ENCODE peak calls at places on chromosomes 16 and 17, in six cellular contexts. One of them, this sample, is unnamed.

GRCh38 chr17:75487351-75488070 is 27.8 kb downstream of the CASKIN2 start:
- DNase-seq in NCI-H2081: no peak
- DNase-seq in fibroblast of pulmonary artery: peak; percentile 14
- DNase-seq in HTR-8/SVneo: no peak
- DNase-seq in colonic mucosa: peak; percentile 36
- DNase-seq in T1000: no peak
- DNase-seq in this sample: no peak

GRCh38 chr17:29346462-29346861 is 43.7 kb upstream of the TAOK1 start:
- DNase-seq in NCI-H2081: no peak
- DNase-seq in fibroblast of pulmonary artery: no peak
- DNase-seq in HTR-8/SVneo: no peak
- DNase-seq in colonic mucosa: no peak
- DNase-seq in T1000: no peak
- DNase-seq in this sample: no peak

GRCh38 chr17:29597361-29598172 is 4.6 kb downstream of the ANKRD13B start:
- DNase-seq in NCI-H2081: peak; percentile 2
- DNase-seq in fibroblast of pulmonary artery: no peak
- DNase-seq in HTR-8/SVneo: no peak
- DNase-seq in colonic mucosa: no peak
- DNase-seq in T1000: no peak
- DNase-seq in this sample: no peak

GRCh38 chr17:62948370-62948769 is 17.7 kb upstream of the TANC2 start:
- DNase-seq in NCI-H2081: no peak
- DNase-seq in fibroblast of pulmonary artery: no peak
- DNase-seq in HTR-8/SVneo: no peak
- DNase-seq in colonic mucosa: no peak
- DNase-seq in T1000: no peak
- DNase-seq in this sample: no peak

GRCh38 chr16:57304169-57305061 is 19.9 kb upstream of the PLLP start:
- DNase-seq in NCI-H2081: no peak
- DNase-seq in fibroblast of pulmonary artery: peak; percentile 83
- DNase-seq in HTR-8/SVneo: no peak
- DNase-seq in colonic mucosa: peak; percentile 72
- DNase-seq in T1000: no peak
- DNase-seq in this sample: no peak

GRCh38 chr17:7233701-7234099 is 617 bp downstream of the DVL2 start:
- DNase-seq in NCI-H2081: no peak
- DNase-seq in fibroblast of pulmonary artery: no peak
- DNase-seq in HTR-8/SVneo: no peak
- DNase-seq in colonic mucosa: no peak
- DNase-seq in T1000: no peak
- DNase-seq in this sample: no peak

GRCh38 chr16:48014349-48015135 is 141.3 kb downstream of the ABCC12 start:
- DNase-seq in NCI-H2081: no peak
- DNase-seq in fibroblast of pulmonary artery: peak; percentile 4
- DNase-seq in HTR-8/SVneo: no peak
- DNase-seq in colonic mucosa: no peak
- DNase-seq in T1000: no peak
- DNase-seq in this sample: no peak

GRCh38 chr17:13140750-13141149 is 122.9 kb upstream of the ELAC2 start:
- DNase-seq in NCI-H2081: no peak
- DNase-seq in fibroblast of pulmonary artery: peak; percentile 1
- DNase-seq in HTR-8/SVneo: peak; percentile 2
- DNase-seq in colonic mucosa: no peak
- DNase-seq in T1000: no peak
- DNase-seq in this sample: no peak

GRCh38 chr16:80583466-80583865 is 42.7 kb downstream of the DYNLRB2 start:
- DNase-seq in NCI-H2081: no peak
- DNase-seq in fibroblast of pulmonary artery: peak; percentile 42
- DNase-seq in HTR-8/SVneo: peak; percentile 72
- DNase-seq in colonic mucosa: no peak
- DNase-seq in T1000: peak; percentile 6
- DNase-seq in this sample: no peak

GRCh38 chr16:70252355-70252988 is 732 bp upstream of the EXOSC6 start:
- DNase-seq in NCI-H2081: no peak
- DNase-seq in fibroblast of pulmonary artery: peak; percentile 21
- DNase-seq in HTR-8/SVneo: no peak
- DNase-seq in colonic mucosa: no peak
- DNase-seq in T1000: no peak
- DNase-seq in this sample: no peak

GRCh38 chr16:85570735-85571562 is 42.2 kb upstream of the GSE1 start:
- DNase-seq in NCI-H2081: no peak
- DNase-seq in fibroblast of pulmonary artery: no peak
- DNase-seq in HTR-8/SVneo: no peak
- DNase-seq in colonic mucosa: no peak
- DNase-seq in T1000: no peak
- DNase-seq in this sample: no peak

GRCh38 chr16:53588081-53588648 is 85.2 kb upstream of the AKTIP start:
- DNase-seq in NCI-H2081: no peak
- DNase-seq in fibroblast of pulmonary artery: no peak
- DNase-seq in HTR-8/SVneo: no peak
- DNase-seq in colonic mucosa: no peak
- DNase-seq in T1000: no peak
- DNase-seq in this sample: no peak

GRCh38 chr17:70099884-70100283 is 24.9 kb downstream of the KCNJ16 start:
- DNase-seq in NCI-H2081: no peak
- DNase-seq in fibroblast of pulmonary artery: no peak
- DNase-seq in HTR-8/SVneo: no peak
- DNase-seq in colonic mucosa: no peak
- DNase-seq in T1000: no peak
- DNase-seq in this sample: no peak

GRCh38 chr16:67015317-67015731 is 13.6 kb upstream of the CBFB start:
- DNase-seq in NCI-H2081: no peak
- DNase-seq in fibroblast of pulmonary artery: no peak
- DNase-seq in HTR-8/SVneo: no peak
- DNase-seq in colonic mucosa: no peak
- DNase-seq in T1000: no peak
- DNase-seq in this sample: peak; percentile 64

GRCh38 chr16:88349153-88349902 is 33.4 kb upstream of the ZNF469 start:
- DNase-seq in NCI-H2081: no peak
- DNase-seq in fibroblast of pulmonary artery: no peak
- DNase-seq in HTR-8/SVneo: no peak
- DNase-seq in colonic mucosa: no peak
- DNase-seq in T1000: no peak
- DNase-seq in this sample: no peak

GRCh38 chr16:58110590-58111330 is 18.4 kb downstream of the CFAP20 start:
- DNase-seq in NCI-H2081: no peak
- DNase-seq in fibroblast of pulmonary artery: no peak
- DNase-seq in HTR-8/SVneo: peak; percentile 89
- DNase-seq in colonic mucosa: no peak
- DNase-seq in T1000: peak; percentile 76
- DNase-seq in this sample: no peak

GRCh38 chr16:75256059-75256870 is 4.8 kb upstream of the BCAR1 start:
- DNase-seq in NCI-H2081: no peak
- DNase-seq in fibroblast of pulmonary artery: no peak
- DNase-seq in HTR-8/SVneo: no peak
- DNase-seq in colonic mucosa: no peak
- DNase-seq in T1000: no peak
- DNase-seq in this sample: no peak

GRCh38 chr17:73855933-73856332 is 211.7 kb upstream of the SDK2 start:
- DNase-seq in NCI-H2081: no peak
- DNase-seq in fibroblast of pulmonary artery: peak; percentile 1
- DNase-seq in HTR-8/SVneo: no peak
- DNase-seq in colonic mucosa: no peak
- DNase-seq in T1000: no peak
- DNase-seq in this sample: no peak

GRCh38 chr17:34620458-34620857 is 41.1 kb downstream of the TMEM132E start:
- DNase-seq in NCI-H2081: no peak
- DNase-seq in fibroblast of pulmonary artery: no peak
- DNase-seq in HTR-8/SVneo: no peak
- DNase-seq in colonic mucosa: no peak
- DNase-seq in T1000: no peak
- DNase-seq in this sample: no peak

GRCh38 chr16:82630688-82631087 is 3.9 kb downstream of the CDH13 start:
- DNase-seq in NCI-H2081: no peak
- DNase-seq in fibroblast of pulmonary artery: peak; percentile 62
- DNase-seq in HTR-8/SVneo: no peak
- DNase-seq in colonic mucosa: no peak
- DNase-seq in T1000: no peak
- DNase-seq in this sample: no peak

GRCh38 chr16:10541396-10541795 is 39.0 kb downstream of the EMP2 start:
- DNase-seq in NCI-H2081: no peak
- DNase-seq in fibroblast of pulmonary artery: no peak
- DNase-seq in HTR-8/SVneo: no peak
- DNase-seq in colonic mucosa: no peak
- DNase-seq in T1000: no peak
- DNase-seq in this sample: no peak

GRCh38 chr17:44211281-44212265 is 7.9 kb downstream of the UBTF start:
- DNase-seq in NCI-H2081: no peak
- DNase-seq in fibroblast of pulmonary artery: no peak
- DNase-seq in HTR-8/SVneo: no peak
- DNase-seq in colonic mucosa: no peak
- DNase-seq in T1000: no peak
- DNase-seq in this sample: no peak

GRCh38 chr17:72529386-72529785 is 408.6 kb downstream of the SOX9 start:
- DNase-seq in NCI-H2081: peak; percentile 68
- DNase-seq in fibroblast of pulmonary artery: no peak
- DNase-seq in HTR-8/SVneo: no peak
- DNase-seq in colonic mucosa: no peak
- DNase-seq in T1000: no peak
- DNase-seq in this sample: no peak

GRCh38 chr17:42202696-42203095 is 8.4 kb upstream of the GHDC start:
- DNase-seq in NCI-H2081: no peak
- DNase-seq in fibroblast of pulmonary artery: peak; percentile 68
- DNase-seq in HTR-8/SVneo: no peak
- DNase-seq in colonic mucosa: no peak
- DNase-seq in T1000: no peak
- DNase-seq in this sample: no peak

GRCh38 chr16:75570351-75571104 is 4.3 kb downstream of the GABARAPL2 start:
- DNase-seq in NCI-H2081: no peak
- DNase-seq in fibroblast of pulmonary artery: no peak
- DNase-seq in HTR-8/SVneo: no peak
- DNase-seq in colonic mucosa: no peak
- DNase-seq in T1000: no peak
- DNase-seq in this sample: no peak

This sample was measured in vagina.